ENCODE peak calls at places on chromosomes 6 and 20, in ten cellular contexts. P is natural killer cell; B is lower leg skin; O is H9; Z is activated naive CD8-positive, alpha-beta T cell treated with anti-CD3 and anti-CD28 coated beads, Interleukin-2, amount 10 ng/mL, durations not matched to agents 7 days and 5 days; S is T-cell; M is GM10248; L is HCT116; D is stimulated activated CD8-positive, alpha-beta memory T cell treated with anti-CD3 and anti-CD28 coated beads, Interleukin-15, amount 100 ng/mL, for 24 hours; I is activated CD4-positive, alpha-beta memory T cell treated with anti-CD3 and anti-CD28 coated beads for 36 hours. H is an unnamed sample.

GRCh38 chr6:26439552-26440125 is 665 bp upstream of the BTN3A3 start:
- DNase-seq in M (no peak), P (no peak), L (no peak), Z (no peak), S (no peak), O (no peak), I (no peak), D (no peak), B (no peak), H (no peak)

GRCh38 chr20:41149679-41150131 is 12.4 kb downstream of the PLCG1 start:
- DNase-seq in P (no peak), B (no peak), S (no peak), D (no peak), O (no peak), I (peak), L (peak), M (no peak), Z (no peak), H (no peak)

GRCh38 chr20:6075428-6076219 is 21.8 kb upstream of the LRRN4 start:
- DNase-seq in S (no peak), L (no peak), D (no peak), O (no peak), I (no peak), B (no peak), Z (no peak), M (no peak), P (no peak), H (no peak)

GRCh38 chr20:35248641-35249475 is 22.4 kb downstream of the MMP24 start:
- DNase-seq in O (no peak), L (no peak), Z (no peak), M (no peak), I (no peak), B (no peak), D (no peak), S (no peak), P (no peak), H (no peak)

GRCh38 chr6:157682856-157683481 is 140.1 kb upstream of the SNX9 start:
- DNase-seq in Z (no peak), I (no peak), O (no peak), B (no peak), P (no peak), D (no peak), L (no peak), S (no peak), M (no peak), H (peak)

GRCh38 chr6:5302220-5302946 is 41.1 kb downstream of the FARS2 start:
- DNase-seq in O (no peak), I (peak), L (no peak), P (no peak), S (no peak), Z (no peak), D (no peak), B (no peak), M (peak), H (no peak)

GRCh38 chr6:151391471-151392428 is at the start of gene ZBTB2:
- DNase-seq in D (peak), Z (peak), I (peak), B (peak), L (no peak), O (peak), M (peak), S (peak), P (peak), H (peak)

GRCh38 chr6:69232506-69233194 is 564.2 kb downstream of the LMBRD1 start:
- DNase-seq in P (no peak), D (no peak), B (no peak), M (peak), O (peak), I (peak), L (no peak), Z (peak), S (peak), H (peak)

GRCh38 chr20:14445310-14445709 is 107.9 kb upstream of the FLRT3 start:
- DNase-seq in O (no peak), M (no peak), I (no peak), L (no peak), Z (no peak), D (no peak), B (no peak), P (no peak), S (no peak), H (no peak)

GRCh38 chr20:17969884-17970409 is 1.1 kb downstream of the MGME1 start:
- DNase-seq in Z (peak), P (peak), D (no peak), M (peak), L (no peak), I (peak), O (no peak), B (peak), S (no peak), H (peak)

GRCh38 chr20:4681971-4682370 is 39.7 kb upstream of the PRND start:
- DNase-seq in I (no peak), P (no peak), S (no peak), D (no peak), Z (no peak), B (no peak), O (no peak), L (no peak), M (no peak), H (no peak)

GRCh38 chr6:169725270-169726048 is 1.2 kb upstream of the PHF10 start:
- DNase-seq in O (peak), Z (no peak), D (no peak), L (no peak), P (no peak), M (no peak), I (peak), B (peak), S (peak), H (peak)

GRCh38 chr6:48184644-48185043 is 73.6 kb upstream of the PTCHD4 start:
- DNase-seq in M (no peak), D (no peak), L (no peak), S (no peak), Z (no peak), B (no peak), I (no peak), O (no peak), P (no peak), H (no peak)

GRCh38 chr6:16496982-16497823 is 258.8 kb downstream of the GMPR start:
- DNase-seq in L (no peak), M (no peak), D (no peak), S (no peak), P (no peak), I (no peak), B (no peak), Z (no peak), O (no peak), H (no peak)

GRCh38 chr6:14072084-14072483 is 45.5 kb upstream of the CD83 start:
- DNase-seq in B (no peak), D (no peak), S (no peak), P (no peak), I (peak), L (no peak), O (no peak), Z (no peak), M (no peak), H (no peak)

GRCh38 chr20:31815408-31816188 is 3.6 kb upstream of the MYLK2 start:
- DNase-seq in O (no peak), Z (no peak), L (no peak), P (no peak), I (no peak), S (no peak), B (no peak), D (no peak), M (no peak), H (no peak)

GRCh38 chr6:868212-868611 is 175.3 kb upstream of the EXOC2 start:
- DNase-seq in S (no peak), O (no peak), B (no peak), D (no peak), M (no peak), P (no peak), I (no peak), Z (no peak), L (no peak), H (no peak)

GRCh38 chr6:3718407-3718806 is 33.1 kb downstream of the PXDC1 start:
- DNase-seq in B (no peak), Z (no peak), D (no peak), S (no peak), P (no peak), M (no peak), L (no peak), O (no peak), I (no peak), H (no peak)

GRCh38 chr20:24778585-24779031 is 170.5 kb upstream of the CST7 start:
- DNase-seq in Z (peak), M (no peak), D (no peak), L (no peak), I (no peak), O (peak), P (no peak), S (no peak), B (no peak), H (no peak)

GRCh38 chr6:42696526-42697267 is 25.7 kb downstream of the PRPH2 start:
- DNase-seq in D (no peak), L (no peak), I (no peak), S (no peak), P (no peak), Z (no peak), B (peak), O (no peak), M (no peak), H (peak)

GRCh38 chr6:42890311-42891198 is 11.1 kb downstream of the RPL7L1 start:
- DNase-seq in M (peak), S (peak), B (peak), P (peak), I (peak), L (peak), D (peak), Z (peak), O (peak), H (peak)

GRCh38 chr6:113825776-113826175 is 31.4 kb upstream of the MARCKS start:
- DNase-seq in O (no peak), L (no peak), B (peak), M (no peak), I (no peak), D (no peak), Z (no peak), S (no peak), P (no peak), H (no peak)